ENCODE peak calls at places on chromosomes 3 and 15, in ten cellular contexts. B is epithelial cell of esophagus, E is foreskin fibroblast, L is right cardiac atrium, U is brain microvascular endothelial cell, Z is SJSA1, H is GM12865, X is hepatocyte, A is PC-9, P is heart left ventricle. O is an unnamed sample.

GRCh38 chr15:89858661-89859458 is 34.9 kb downstream of the AP3S2 start:
- DNase-seq in B (no peak), E (no peak), L (no peak), U (no peak), Z (no peak), H (no peak), X (no peak), A (no peak), P (no peak), O (no peak)

GRCh38 chr3:25785826-25786225 is 2.6 kb upstream of the NGLY1 start:
- DNase-seq in B (peak; percentile 73), E (peak; percentile 11), L (no peak), U (no peak), Z (no peak), H (no peak), X (no peak), A (no peak), P (no peak), O (no peak)

GRCh38 chr3:3675801-3676200 is 123.4 kb upstream of the LRRN1 start:
- DNase-seq in B (no peak), E (no peak), L (no peak), U (no peak), Z (no peak), H (no peak), X (no peak), A (no peak), P (no peak), O (no peak)

GRCh38 chr3:146306024-146306423 is 55.1 kb upstream of the PLSCR4 start:
- DNase-seq in B (no peak), E (no peak), L (no peak), U (no peak), Z (no peak), H (no peak), X (no peak), A (no peak), P (no peak), O (no peak)

GRCh38 chr3:188948658-188949400 is 222.9 kb upstream of the TPRG1 start:
- DNase-seq in B (peak; percentile 80), E (peak; percentile 97), L (peak; percentile 41), U (peak; percentile 93), Z (peak; percentile 65), H (no peak), X (peak; percentile 67), A (peak; percentile 60), P (no peak), O (no peak)

GRCh38 chr3:72230774-72231379 is 445.9 kb upstream of the PROK2 start:
- DNase-seq in B (no peak), E (peak; percentile 23), L (no peak), U (no peak), Z (no peak), H (no peak), X (no peak), A (no peak), P (no peak), O (no peak)

GRCh38 chr15:74829500-74829899 is 3.1 kb downstream of the CPLX3 start:
- DNase-seq in B (peak; percentile 48), E (peak; percentile 58), L (no peak), U (no peak), Z (no peak), H (no peak), X (no peak), A (no peak), P (no peak), O (no peak)

GRCh38 chr15:76823903-76824302 is 81.2 kb downstream of the SCAPER start:
- DNase-seq in B (no peak), E (no peak), L (no peak), U (no peak), Z (no peak), H (no peak), X (no peak), A (no peak), P (no peak), O (no peak)

DNA sequence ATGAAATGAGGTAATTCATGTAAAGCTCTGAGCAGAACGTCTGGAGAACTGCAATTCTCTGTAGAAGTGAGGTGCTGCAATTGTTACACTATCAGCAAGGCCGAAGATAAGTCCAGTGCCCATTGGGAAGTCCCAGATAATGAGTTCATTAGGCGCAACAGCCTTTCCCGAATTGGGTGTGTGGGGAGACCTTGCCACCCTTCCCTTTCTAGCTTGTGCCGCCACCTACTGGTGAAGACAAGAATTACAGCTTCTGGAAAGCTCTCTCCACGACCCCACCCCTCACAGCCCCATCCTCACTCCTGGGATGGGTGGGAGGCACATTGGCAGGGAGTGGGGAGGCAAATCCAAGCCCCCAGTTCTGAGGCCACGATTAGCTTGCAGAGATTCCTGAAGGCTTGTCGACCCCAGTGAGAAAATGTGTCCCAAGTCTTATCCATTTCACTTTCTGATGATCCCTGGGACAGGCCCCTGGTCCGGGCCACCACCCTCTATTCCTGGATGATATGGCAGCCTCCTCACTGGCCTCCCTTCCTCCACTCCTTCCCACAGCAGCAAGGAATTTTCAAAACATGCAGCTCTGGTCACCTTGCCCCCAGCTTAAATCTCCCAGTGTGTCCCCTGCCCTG is 36.4 kb downstream of the FAM3D start:
- DNase-seq in B (peak; percentile 58), E (peak; percentile 79), L (peak; percentile 54), U (peak; percentile 30), Z (peak; percentile 67), H (peak; percentile 51), X (peak; percentile 82), A (peak; percentile 61), P (peak; percentile 70), O (peak; percentile 93)
- H3K4me3 ChIP-seq in B (no peak overlapping the region), E (no peak overlapping the region), L (no peak overlapping the region), U (no peak overlapping the region), Z (no peak overlapping the region), H (no peak overlapping the region), X (no peak overlapping the region), A (no peak overlapping the region), P (no peak overlapping the region), O (no peak overlapping the region)

DNA sequence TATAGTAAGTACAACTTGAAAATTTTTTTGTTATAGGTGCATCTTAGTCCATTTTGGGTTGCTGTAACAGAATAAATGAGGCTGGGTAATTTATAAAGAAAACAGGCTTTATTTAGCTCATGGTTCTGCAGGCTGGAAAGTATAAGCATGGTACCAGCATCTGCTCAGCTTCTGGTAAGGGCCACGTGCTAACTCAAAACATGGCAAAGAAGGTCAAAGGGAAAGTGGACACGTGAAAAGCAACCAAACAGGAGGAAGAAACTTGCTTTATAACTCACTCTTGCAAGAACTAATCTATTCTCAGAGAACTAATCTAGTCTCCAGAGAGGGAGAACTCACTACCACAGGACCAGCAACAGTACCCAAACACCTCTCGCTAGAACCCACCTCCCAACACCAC is 9.1 kb downstream of the HDGFL3 start:
- DNase-seq in B (no peak), E (no peak), L (no peak), U (no peak), Z (no peak), H (peak; percentile 61), X (no peak), A (no peak), P (no peak), O (no peak)
- H3K4me3 ChIP-seq in B (no peak overlapping the region), E (no peak overlapping the region), L (no peak overlapping the region), U (no peak overlapping the region), Z (no peak overlapping the region), H (peak overlapping the region; percentile 29), X (no peak overlapping the region), A (no peak overlapping the region), P (no peak overlapping the region), O (no peak overlapping the region)

DNA sequence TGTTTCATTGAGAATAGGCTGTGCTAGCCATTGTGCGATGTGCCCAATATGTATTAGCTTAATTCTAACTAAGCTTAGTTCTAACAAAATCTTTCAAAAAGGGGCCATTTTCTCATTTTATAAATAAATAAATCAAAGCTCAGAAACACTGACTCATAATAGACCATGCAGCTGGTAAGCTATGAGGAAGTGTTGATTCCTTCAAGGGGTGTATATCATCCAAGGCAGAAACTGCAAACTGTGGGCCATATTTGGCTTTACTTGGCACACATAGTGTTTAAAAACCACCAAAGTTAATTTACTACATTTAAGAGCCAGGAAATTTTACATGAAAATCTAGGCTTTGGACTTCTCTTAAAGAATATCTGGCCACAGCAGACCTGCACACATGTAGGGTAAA is 136.5 kb downstream of the ZNF621 start:
- DNase-seq in B (no peak), E (no peak), L (no peak), U (no peak), Z (no peak), H (no peak), X (no peak), A (no peak), P (no peak), O (no peak)
- H3K4me3 ChIP-seq in B (no peak overlapping the region), E (no peak overlapping the region), L (no peak overlapping the region), U (no peak overlapping the region), Z (no peak overlapping the region), H (no peak overlapping the region), X (no peak overlapping the region), A (no peak overlapping the region), P (no peak overlapping the region), O (no peak overlapping the region)

GRCh38 chr3:190101320-190102117 is 19.2 kb downstream of the P3H2 start:
- DNase-seq in B (no peak), E (peak; percentile 58), L (no peak), U (peak; percentile 73), Z (no peak), H (peak; percentile 78), X (no peak), A (no peak), P (no peak), O (peak; percentile 45)
- H3K4me3 ChIP-seq in B (no peak overlapping the region), E (peak overlapping the region; percentile 25), L (peak overlapping the region; percentile 52), U (no peak overlapping the region), Z (peak overlapping the region; percentile 29), H (peak overlapping the region; percentile 50), X (no peak overlapping the region), A (no peak overlapping the region), P (no peak overlapping the region), O (no peak overlapping the region)

O was measured in GM23338.